ENCODE peak calls at places on chromosomes 3 and 15, in ten cellular contexts. One of them, this sample, is unnamed.
A peak's percentile ranks its signal among the peaks of the same experiment; 100 is the strongest.

GRCh38 chr15:76390571-76390970 is 54.0 kb downstream of the ISL2 start:
- DNase-seq in astrocyte of the spinal cord: no peak
- DNase-seq in psoas muscle: no peak
- DNase-seq in lower lobe of right lung: no peak
- DNase-seq in cardiac muscle cell: no peak
- DNase-seq in NB4: no peak
- DNase-seq in fibroblast of lung: no peak
- DNase-seq in astrocyte: no peak
- DNase-seq in ovary: no peak
- DNase-seq in A549: no peak
- DNase-seq in this sample: no peak

GRCh38 chr3:64084640-64085039 is 61.3 kb upstream of the PSMD6 start:
- DNase-seq in astrocyte of the spinal cord: peak; percentile 75
- DNase-seq in psoas muscle: no peak
- DNase-seq in lower lobe of right lung: no peak
- DNase-seq in cardiac muscle cell: no peak
- DNase-seq in NB4: peak; percentile 1
- DNase-seq in fibroblast of lung: peak; percentile 90
- DNase-seq in astrocyte: peak; percentile 85
- DNase-seq in ovary: no peak
- DNase-seq in A549: peak; percentile 76
- DNase-seq in this sample: no peak

GRCh38 chr3:100912571-100912970 is 80.7 kb downstream of the ABI3BP start:
- DNase-seq in astrocyte of the spinal cord: no peak
- DNase-seq in psoas muscle: no peak
- DNase-seq in lower lobe of right lung: no peak
- DNase-seq in cardiac muscle cell: no peak
- DNase-seq in NB4: no peak
- DNase-seq in fibroblast of lung: no peak
- DNase-seq in astrocyte: no peak
- DNase-seq in ovary: no peak
- DNase-seq in A549: no peak
- DNase-seq in this sample: peak; percentile 22

GRCh38 chr3:33467786-33468185 is 27.6 kb upstream of the UBP1 start:
- DNase-seq in astrocyte of the spinal cord: no peak
- DNase-seq in psoas muscle: no peak
- DNase-seq in lower lobe of right lung: no peak
- DNase-seq in cardiac muscle cell: no peak
- DNase-seq in NB4: no peak
- DNase-seq in fibroblast of lung: peak; percentile 12
- DNase-seq in astrocyte: no peak
- DNase-seq in ovary: no peak
- DNase-seq in A549: no peak
- DNase-seq in this sample: no peak

GRCh38 chr3:52912885-52913731 is 15.8 kb upstream of the STIMATE start:
- DNase-seq in astrocyte of the spinal cord: no peak
- DNase-seq in psoas muscle: no peak
- DNase-seq in lower lobe of right lung: no peak
- DNase-seq in cardiac muscle cell: no peak
- DNase-seq in NB4: no peak
- DNase-seq in fibroblast of lung: no peak
- DNase-seq in astrocyte: no peak
- DNase-seq in ovary: no peak
- DNase-seq in A549: no peak
- DNase-seq in this sample: no peak

GRCh38 chr15:80549712-80550111 is 145.4 kb upstream of the ABHD17C start:
- DNase-seq in astrocyte of the spinal cord: no peak
- DNase-seq in psoas muscle: no peak
- DNase-seq in lower lobe of right lung: no peak
- DNase-seq in cardiac muscle cell: no peak
- DNase-seq in NB4: no peak
- DNase-seq in fibroblast of lung: peak; percentile 47
- DNase-seq in astrocyte: peak; percentile 35
- DNase-seq in ovary: no peak
- DNase-seq in A549: no peak
- DNase-seq in this sample: no peak

GRCh38 chr3:170622369-170623159 is 36.7 kb upstream of the SLC7A14 start:
- DNase-seq in astrocyte of the spinal cord: peak; percentile 67
- DNase-seq in psoas muscle: peak; percentile 18
- DNase-seq in lower lobe of right lung: no peak
- DNase-seq in cardiac muscle cell: peak; percentile 68
- DNase-seq in NB4: no peak
- DNase-seq in fibroblast of lung: peak; percentile 66
- DNase-seq in astrocyte: peak; percentile 54
- DNase-seq in ovary: peak; percentile 47
- DNase-seq in A549: no peak
- DNase-seq in this sample: peak; percentile 37

GRCh38 chr15:83205725-83206324 is 1.8 kb downstream of the HDGFL3 start:
- DNase-seq in astrocyte of the spinal cord: peak; percentile 93
- DNase-seq in psoas muscle: no peak
- DNase-seq in lower lobe of right lung: no peak
- DNase-seq in cardiac muscle cell: no peak
- DNase-seq in NB4: no peak
- DNase-seq in fibroblast of lung: peak; percentile 90
- DNase-seq in astrocyte: peak; percentile 90
- DNase-seq in ovary: no peak
- DNase-seq in A549: no peak
- DNase-seq in this sample: peak; percentile 21

GRCh38 chr3:136925425-136926190 is 32.2 kb upstream of the IL20RB start:
- DNase-seq in astrocyte of the spinal cord: no peak
- DNase-seq in psoas muscle: no peak
- DNase-seq in lower lobe of right lung: no peak
- DNase-seq in cardiac muscle cell: no peak
- DNase-seq in NB4: no peak
- DNase-seq in fibroblast of lung: no peak
- DNase-seq in astrocyte: no peak
- DNase-seq in ovary: no peak
- DNase-seq in A549: no peak
- DNase-seq in this sample: no peak

GRCh38 chr15:96337354-96337990 is 7.0 kb downstream of the NR2F2 start:
- DNase-seq in astrocyte of the spinal cord: peak; percentile 33
- DNase-seq in psoas muscle: no peak
- DNase-seq in lower lobe of right lung: no peak
- DNase-seq in cardiac muscle cell: no peak
- DNase-seq in NB4: no peak
- DNase-seq in fibroblast of lung: peak; percentile 31
- DNase-seq in astrocyte: peak; percentile 19
- DNase-seq in ovary: peak; percentile 34
- DNase-seq in A549: no peak
- DNase-seq in this sample: no peak

GRCh38 chr15:90564109-90564508 is 34.4 kb downstream of the CRTC3 start:
- DNase-seq in astrocyte of the spinal cord: no peak
- DNase-seq in psoas muscle: no peak
- DNase-seq in lower lobe of right lung: no peak
- DNase-seq in cardiac muscle cell: no peak
- DNase-seq in NB4: peak; percentile 57
- DNase-seq in fibroblast of lung: no peak
- DNase-seq in astrocyte: no peak
- DNase-seq in ovary: no peak
- DNase-seq in A549: no peak
- DNase-seq in this sample: no peak

GRCh38 chr3:111151438-111151837 is 79.8 kb downstream of the NECTIN3 start:
- DNase-seq in astrocyte of the spinal cord: peak; percentile 76
- DNase-seq in psoas muscle: no peak
- DNase-seq in lower lobe of right lung: no peak
- DNase-seq in cardiac muscle cell: no peak
- DNase-seq in NB4: no peak
- DNase-seq in fibroblast of lung: peak; percentile 80
- DNase-seq in astrocyte: peak; percentile 76
- DNase-seq in ovary: no peak
- DNase-seq in A549: no peak
- DNase-seq in this sample: no peak

GRCh38 chr15:39461536-39462140 is 119.2 kb upstream of the THBS1 start:
- DNase-seq in astrocyte of the spinal cord: no peak
- DNase-seq in psoas muscle: peak; percentile 55
- DNase-seq in lower lobe of right lung: no peak
- DNase-seq in cardiac muscle cell: no peak
- DNase-seq in NB4: no peak
- DNase-seq in fibroblast of lung: peak; percentile 35
- DNase-seq in astrocyte: no peak
- DNase-seq in ovary: peak; percentile 81
- DNase-seq in A549: no peak
- DNase-seq in this sample: no peak

GRCh38 chr3:33060609-33061337 is 36.2 kb downstream of the GLB1 start:
- DNase-seq in astrocyte of the spinal cord: no peak
- DNase-seq in psoas muscle: no peak
- DNase-seq in lower lobe of right lung: no peak
- DNase-seq in cardiac muscle cell: no peak
- DNase-seq in NB4: no peak
- DNase-seq in fibroblast of lung: no peak
- DNase-seq in astrocyte: no peak
- DNase-seq in ovary: no peak
- DNase-seq in A549: no peak
- DNase-seq in this sample: peak; percentile 62

GRCh38 chr3:23640472-23641146 is 165.1 kb upstream of the UBE2E1 start:
- DNase-seq in astrocyte of the spinal cord: peak; percentile 23
- DNase-seq in psoas muscle: no peak
- DNase-seq in lower lobe of right lung: no peak
- DNase-seq in cardiac muscle cell: no peak
- DNase-seq in NB4: no peak
- DNase-seq in fibroblast of lung: no peak
- DNase-seq in astrocyte: no peak
- DNase-seq in ovary: no peak
- DNase-seq in A549: no peak
- DNase-seq in this sample: no peak

GRCh38 chr3:23644741-23645140 is 161.0 kb upstream of the UBE2E1 start:
- DNase-seq in astrocyte of the spinal cord: no peak
- DNase-seq in psoas muscle: no peak
- DNase-seq in lower lobe of right lung: no peak
- DNase-seq in cardiac muscle cell: no peak
- DNase-seq in NB4: no peak
- DNase-seq in fibroblast of lung: no peak
- DNase-seq in astrocyte: no peak
- DNase-seq in ovary: no peak
- DNase-seq in A549: no peak
- DNase-seq in this sample: no peak

GRCh38 chr3:23645533-23646196 is 160.1 kb upstream of the UBE2E1 start:
- DNase-seq in astrocyte of the spinal cord: no peak
- DNase-seq in psoas muscle: no peak
- DNase-seq in lower lobe of right lung: no peak
- DNase-seq in cardiac muscle cell: no peak
- DNase-seq in NB4: no peak
- DNase-seq in fibroblast of lung: no peak
- DNase-seq in astrocyte: no peak
- DNase-seq in ovary: no peak
- DNase-seq in A549: no peak
- DNase-seq in this sample: no peak

GRCh38 chr3:23646201-23646955 is 159.4 kb upstream of the UBE2E1 start:
- DNase-seq in astrocyte of the spinal cord: no peak
- DNase-seq in psoas muscle: no peak
- DNase-seq in lower lobe of right lung: no peak
- DNase-seq in cardiac muscle cell: no peak
- DNase-seq in NB4: no peak
- DNase-seq in fibroblast of lung: no peak
- DNase-seq in astrocyte: no peak
- DNase-seq in ovary: no peak
- DNase-seq in A549: no peak
- DNase-seq in this sample: no peak

GRCh38 chr3:23644099-23644498 is 161.7 kb upstream of the UBE2E1 start:
- DNase-seq in astrocyte of the spinal cord: no peak
- DNase-seq in psoas muscle: no peak
- DNase-seq in lower lobe of right lung: no peak
- DNase-seq in cardiac muscle cell: no peak
- DNase-seq in NB4: no peak
- DNase-seq in fibroblast of lung: no peak
- DNase-seq in astrocyte: no peak
- DNase-seq in ovary: no peak
- DNase-seq in A549: no peak
- DNase-seq in this sample: no peak
- H3K4me3 ChIP-seq in astrocyte of the spinal cord: no peak overlapping the region
- H3K4me3 ChIP-seq in psoas muscle: no peak overlapping the region
- H3K4me3 ChIP-seq in lower lobe of right lung: no peak overlapping the region
- H3K4me3 ChIP-seq in cardiac muscle cell: no peak overlapping the region
- H3K4me3 ChIP-seq in NB4: no peak overlapping the region
- H3K4me3 ChIP-seq in fibroblast of lung: no peak overlapping the region
- H3K4me3 ChIP-seq in astrocyte: no peak overlapping the region
- H3K4me3 ChIP-seq in ovary: no peak overlapping the region
- H3K4me3 ChIP-seq in A549: no peak overlapping the region
- H3K4me3 ChIP-seq in this sample: no peak overlapping the region

GRCh38 chr3:97967966-97968365 is 4.3 kb downstream of the RIOX2 start:
- DNase-seq in astrocyte of the spinal cord: no peak
- DNase-seq in psoas muscle: no peak
- DNase-seq in lower lobe of right lung: no peak
- DNase-seq in cardiac muscle cell: no peak
- DNase-seq in NB4: no peak
- DNase-seq in fibroblast of lung: no peak
- DNase-seq in astrocyte: no peak
- DNase-seq in ovary: no peak
- DNase-seq in A549: no peak
- DNase-seq in this sample: no peak
- TF ChIP-seq CTCF in astrocyte of the spinal cord: peak; percentile 13
- TF ChIP-seq CTCF in psoas muscle: no peak
- TF ChIP-seq CTCF in lower lobe of right lung: no peak
- TF ChIP-seq CTCF in cardiac muscle cell: no peak
- TF ChIP-seq CTCF in NB4: no peak
- TF ChIP-seq CTCF in fibroblast of lung: no peak
- TF ChIP-seq CTCF in astrocyte: no peak
- TF ChIP-seq CTCF in ovary: no peak
- TF ChIP-seq CTCF in A549: no peak
- TF ChIP-seq CTCF in this sample: no peak

GRCh38 chr15:66936115-66936863 is 129.1 kb upstream of the SMAD3 start:
- DNase-seq in astrocyte of the spinal cord: peak; percentile 13
- DNase-seq in psoas muscle: peak; percentile 47
- DNase-seq in lower lobe of right lung: no peak
- DNase-seq in cardiac muscle cell: no peak
- DNase-seq in NB4: no peak
- DNase-seq in fibroblast of lung: no peak
- DNase-seq in astrocyte: no peak
- DNase-seq in ovary: peak; percentile 63
- DNase-seq in A549: no peak
- DNase-seq in this sample: no peak
- H3K4me3 ChIP-seq in astrocyte of the spinal cord: peak overlapping the region; percentile 29
- H3K4me3 ChIP-seq in psoas muscle: peak overlapping the region; percentile 57
- H3K4me3 ChIP-seq in lower lobe of right lung: peak overlapping the region; percentile 43
- H3K4me3 ChIP-seq in cardiac muscle cell: no peak overlapping the region
- H3K4me3 ChIP-seq in NB4: no peak overlapping the region
- H3K4me3 ChIP-seq in fibroblast of lung: peak overlapping the region; percentile 54
- H3K4me3 ChIP-seq in astrocyte: peak overlapping the region; percentile 21
- H3K4me3 ChIP-seq in ovary: peak overlapping the region; percentile 36
- H3K4me3 ChIP-seq in A549: no peak overlapping the region
- H3K4me3 ChIP-seq in this sample: no peak overlapping the region

DNA sequence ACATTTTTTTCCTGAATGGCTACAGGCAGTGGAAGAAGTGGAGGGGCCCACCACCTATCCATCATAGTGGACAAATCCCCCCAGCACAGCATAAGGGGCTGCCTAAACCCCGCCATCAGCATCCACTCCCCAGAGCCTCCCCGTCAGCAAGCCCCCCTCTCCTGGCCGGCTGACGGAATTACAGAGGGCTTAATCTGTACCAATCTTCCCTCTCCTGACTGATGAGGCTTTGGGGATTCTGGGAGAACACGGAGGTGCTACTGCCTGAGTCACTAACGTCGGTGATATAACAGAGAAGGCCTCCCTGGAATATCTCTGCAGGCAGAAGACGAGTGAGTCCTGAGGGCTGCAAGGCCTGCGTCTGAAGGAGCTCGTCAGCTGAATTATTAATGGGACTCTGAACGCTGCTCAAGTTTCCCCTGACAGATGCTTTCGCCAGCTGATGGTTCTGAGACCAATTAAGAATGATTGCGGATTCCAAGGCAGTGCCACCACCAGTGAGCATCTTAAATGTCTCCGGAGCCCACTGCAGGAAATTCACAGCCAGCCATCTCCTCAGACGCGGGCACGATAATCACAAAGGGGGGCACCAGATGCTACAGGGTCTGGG is 147.7 kb downstream of the XXYLT1 start:
- DNase-seq in astrocyte of the spinal cord: no peak
- DNase-seq in psoas muscle: no peak
- DNase-seq in lower lobe of right lung: no peak
- DNase-seq in cardiac muscle cell: no peak
- DNase-seq in NB4: no peak
- DNase-seq in fibroblast of lung: peak; percentile 63
- DNase-seq in astrocyte: peak; percentile 44
- DNase-seq in ovary: no peak
- DNase-seq in A549: no peak
- DNase-seq in this sample: no peak
- TF ChIP-seq CTCF in astrocyte of the spinal cord: peak; percentile 37
- TF ChIP-seq CTCF in psoas muscle: no peak
- TF ChIP-seq CTCF in lower lobe of right lung: no peak
- TF ChIP-seq CTCF in cardiac muscle cell: peak; percentile 16
- TF ChIP-seq CTCF in NB4: no peak
- TF ChIP-seq CTCF in fibroblast of lung: no peak
- TF ChIP-seq CTCF in astrocyte: peak; percentile 30
- TF ChIP-seq CTCF in ovary: no peak
- TF ChIP-seq CTCF in A549: no peak
- TF ChIP-seq CTCF in this sample: no peak